ENCODE peak calls at places on chromosomes 11 and 22, in nine cellular contexts. H is IMR-90; G is fibroblast of lung; P is ovary; S is psoas muscle; I is AG04449; E is suprapubic skin; O is naive thymus-derived CD4-positive, alpha-beta T cell; Z is uterus. Q is an unnamed sample.

GRCh38 chr22:37514526-37515051 is 4.6 kb downstream of the CARD10 start:
- DNase-seq in Z (no peak), G (peak; percentile 12), H (no peak), I (no peak), P (no peak), E (no peak), O (no peak), S (no peak), Q (no peak)

GRCh38 chr22:23094695-23095466 is 24.6 kb downstream of the GNAZ start:
- DNase-seq in E (no peak), O (no peak), P (no peak), Z (no peak), S (no peak), H (no peak), G (no peak), I (no peak), Q (no peak)

GRCh38 chr11:1060410-1060809 is 14.3 kb upstream of the MUC2 start:
- DNase-seq in H (no peak), Z (no peak), S (no peak), E (no peak), O (no peak), P (peak; percentile 6), G (no peak), I (no peak), Q (no peak)

GRCh38 chr11:82867495-82868082 is 32.6 kb downstream of the PRCP start:
- DNase-seq in S (peak; percentile 56), O (peak; percentile 78), E (peak; percentile 90), Z (peak; percentile 60), H (peak; percentile 76), P (peak; percentile 84), I (no peak), G (peak; percentile 65), Q (peak; percentile 92)

GRCh38 chr11:1888347-1888753 is 3.3 kb downstream of the PRR33 start:
- DNase-seq in I (no peak), O (no peak), H (no peak), Z (no peak), S (no peak), P (no peak), G (no peak), E (peak; percentile 83), Q (no peak)

GRCh38 chr22:36332623-36333331 is 55.0 kb downstream of the MYH9 start:
- DNase-seq in H (peak; percentile 83), O (peak; percentile 65), Z (no peak), I (no peak), S (no peak), P (no peak), G (peak; percentile 91), E (no peak), Q (no peak)

GRCh38 chr11:10497371-10498021 is 42.4 kb downstream of the AMPD3 start:
- DNase-seq in Z (no peak), H (no peak), I (no peak), O (no peak), P (peak; percentile 9), S (no peak), G (no peak), E (peak; percentile 53), Q (peak; percentile 43)

GRCh38 chr11:2944953-2945756 is 15.9 kb upstream of the PHLDA2 start:
- DNase-seq in E (peak; percentile 94), O (peak; percentile 50), P (peak; percentile 88), H (peak; percentile 90), Z (peak; percentile 89), G (peak; percentile 94), S (peak; percentile 90), I (peak; percentile 50), Q (peak; percentile 96)

GRCh38 chr22:38203090-38203810 is 1.5 kb downstream of the MAFF start:
- DNase-seq in Z (no peak), E (no peak), G (peak; percentile 33), S (no peak), P (peak; percentile 63), H (peak; percentile 53), I (no peak), O (peak; percentile 49), Q (peak; percentile 81)

GRCh38 chr22:32775957-32776356 is 25.5 kb upstream of the TIMP3 start:
- DNase-seq in I (no peak), P (no peak), S (no peak), H (no peak), G (no peak), Z (no peak), O (no peak), E (no peak), Q (peak; percentile 31)

GRCh38 chr11:15624701-15625100 is 510.0 kb downstream of the INSC start:
- DNase-seq in P (no peak), Z (no peak), H (no peak), E (no peak), G (no peak), S (no peak), I (no peak), O (no peak), Q (no peak)

GRCh38 chr11:3929689-3930088 is 74.2 kb downstream of the STIM1 start:
- DNase-seq in Z (peak; percentile 37), G (no peak), I (no peak), S (no peak), O (no peak), P (peak; percentile 47), H (no peak), E (no peak), Q (peak; percentile 22)

GRCh38 chr11:707817-708420 is 1.9 kb downstream of the EPS8L2 start:
- DNase-seq in H (no peak), G (peak; percentile 27), O (no peak), S (no peak), P (no peak), E (no peak), I (no peak), Z (no peak), Q (no peak)

GRCh38 chr11:21133244-21133643 is 463.9 kb downstream of the NELL1 start:
- DNase-seq in I (no peak), O (no peak), G (no peak), H (no peak), P (no peak), E (no peak), Z (no peak), S (no peak), Q (no peak)

GRCh38 chr11:2991477-2992233 is 474 bp downstream of the NAP1L4 start:
- DNase-seq in H (peak; percentile 20), P (no peak), G (peak; percentile 38), O (no peak), Z (no peak), S (no peak), I (no peak), E (peak; percentile 83), Q (no peak)

GRCh38 chr11:1560618-1561251 is 11.3 kb downstream of the DUSP8 start:
- DNase-seq in S (peak; percentile 49), I (no peak), Z (no peak), G (no peak), E (no peak), H (no peak), P (no peak), O (no peak), Q (no peak)

GRCh38 chr11:119599864-119600593 is 129.0 kb downstream of the NECTIN1 start:
- DNase-seq in G (no peak), P (no peak), H (peak; percentile 15), O (no peak), I (no peak), E (no peak), S (no peak), Z (no peak), Q (no peak)

DNA sequence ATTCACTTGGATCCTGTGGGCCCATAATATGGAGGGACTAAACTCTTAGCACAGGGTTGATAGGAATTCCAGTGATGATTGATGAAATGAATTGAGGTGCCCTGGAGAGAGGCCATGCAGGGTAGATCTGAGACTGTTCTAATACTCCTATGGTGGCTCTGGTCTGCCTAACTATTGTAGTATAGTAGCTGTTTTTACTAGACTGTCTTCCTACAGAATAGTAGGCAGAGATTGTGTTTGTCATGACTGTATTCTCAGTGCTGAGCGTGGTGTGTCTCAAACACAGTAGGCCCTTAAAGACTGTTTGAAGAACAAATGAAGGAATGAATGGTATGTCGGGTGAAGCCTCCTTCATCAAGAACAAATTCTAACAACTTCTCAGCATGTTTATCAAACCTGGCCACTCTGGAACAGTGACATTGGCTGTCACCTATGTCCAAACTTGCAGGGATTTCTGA is 107.0 kb upstream of the SESN3 start:
- DNase-seq in O (no peak), I (no peak), P (no peak), Z (no peak), E (no peak), S (no peak), H (no peak), G (no peak), Q (no peak)
- H3K4me3 ChIP-seq in O (no peak overlapping the region), I (no peak overlapping the region), P (no peak overlapping the region), Z (no peak overlapping the region), E (no peak overlapping the region), S (peak overlapping the region; percentile 15), H (no peak overlapping the region), G (no peak overlapping the region), Q (no peak overlapping the region)

DNA sequence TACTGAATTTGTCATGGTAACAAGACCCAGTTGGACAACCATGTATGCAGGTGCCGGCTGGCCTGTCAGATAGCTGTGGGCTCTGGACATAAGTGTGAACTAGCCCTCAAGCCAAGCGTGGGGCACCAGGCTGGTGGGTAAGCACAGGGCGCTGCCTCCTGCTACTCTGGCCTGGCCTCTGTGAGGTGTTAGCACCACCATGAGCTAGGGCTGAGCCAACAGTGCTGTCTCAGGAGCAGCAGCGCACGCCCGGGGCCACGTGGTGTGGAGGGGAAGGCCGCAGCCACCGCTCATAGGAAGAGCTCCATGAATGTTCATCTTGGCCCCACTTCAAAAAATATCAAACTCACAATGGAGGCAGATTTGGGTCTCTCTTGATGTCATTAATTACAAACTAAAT is 35.3 kb upstream of the GNB1L start:
- DNase-seq in H (no peak), S (peak; percentile 41), I (no peak), O (peak; percentile 22), Z (no peak), G (no peak), E (no peak), P (no peak), Q (no peak)
- H3K4me3 ChIP-seq in H (no peak overlapping the region), S (no peak overlapping the region), I (no peak overlapping the region), O (no peak overlapping the region), Z (no peak overlapping the region), G (no peak overlapping the region), E (no peak overlapping the region), P (no peak overlapping the region), Q (no peak overlapping the region)

DNA sequence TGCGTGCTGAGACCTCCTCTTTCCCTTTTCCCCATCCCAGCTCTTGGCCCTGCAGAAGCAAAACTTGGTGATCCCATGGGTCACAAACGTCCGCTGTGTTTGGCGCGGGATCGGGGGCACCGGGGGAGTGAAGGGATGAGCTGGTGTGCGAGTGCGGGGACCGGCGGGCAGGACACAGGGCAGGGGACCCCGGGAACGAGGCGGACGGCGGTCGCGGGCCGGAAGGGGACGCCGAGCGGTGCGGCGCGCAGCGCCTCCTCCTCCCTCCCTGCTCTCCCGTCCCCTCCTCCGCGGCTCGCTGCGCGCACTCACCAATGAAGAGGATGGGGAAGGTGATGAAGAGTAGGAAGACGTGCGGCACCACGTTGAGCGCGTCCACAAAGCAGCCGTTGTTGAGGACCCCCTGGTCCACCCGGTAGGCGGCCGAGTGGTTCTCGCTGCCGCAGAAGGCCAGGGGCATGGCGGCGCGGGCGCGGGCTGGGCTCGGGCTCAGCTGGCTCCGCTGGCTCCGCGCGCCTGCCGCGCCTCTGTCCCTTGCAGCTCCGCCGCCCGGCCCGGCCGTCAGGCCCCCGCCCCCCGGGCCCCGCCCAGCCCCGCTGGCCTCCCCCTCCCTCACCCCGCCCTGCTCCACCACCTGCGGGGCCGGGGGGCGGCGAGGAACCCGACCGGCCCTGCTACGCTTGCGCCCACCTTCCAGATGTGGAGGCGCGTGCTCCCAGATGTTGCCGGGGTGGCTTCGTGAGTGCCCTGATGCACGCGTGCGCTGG is at the start of gene ABCC8:
- DNase-seq in Z (no peak), O (no peak), S (no peak), H (no peak), E (no peak), I (no peak), P (no peak), G (no peak), Q (no peak)
- H3K4me3 ChIP-seq in Z (no peak within 1 kb of the TSS), O (no peak within 1 kb of the TSS), S (peak within 1 kb of the TSS; percentile 68), H (no peak within 1 kb of the TSS), E (peak within 1 kb of the TSS; percentile 40), I (no peak within 1 kb of the TSS), P (no peak within 1 kb of the TSS), G (no peak within 1 kb of the TSS), Q (no peak within 1 kb of the TSS)

GRCh38 chr22:25110596-25110845 is 89.1 kb upstream of the CRYBB3 start:
- DNase-seq in G (no peak), H (no peak), P (no peak), Z (no peak), O (no peak), S (no peak), E (no peak), I (no peak), Q (no peak)
- H3K4me3 ChIP-seq in G (no peak overlapping the region), H (no peak overlapping the region), P (peak overlapping the region; percentile 32), Z (no peak overlapping the region), O (peak overlapping the region; percentile 87), S (peak overlapping the region; percentile 77), E (peak overlapping the region; percentile 63), I (no peak overlapping the region), Q (peak overlapping the region; percentile 58)